ENCODE peak calls at places on chromosomes 6 and 20, in four cellular contexts. O, P, L and X are unnamed samples.

GRCh38 chr20:44218441-44218840 is 7.9 kb upstream of the OSER1 start:
- DNase-seq in P (no peak), L (no peak), O (no peak), X (no peak)

GRCh38 chr6:26312501-26313390 is 52.3 kb upstream of the BTN3A2 start:
- DNase-seq in O (no peak), L (peak), P (peak), X (peak)

GRCh38 chr6:69719602-69720193 is 77.1 kb downstream of the LMBRD1 start:
- DNase-seq in L (peak), O (peak), P (peak), X (no peak)

GRCh38 chr20:56929606-56930005 is 300.5 kb downstream of the TFAP2C start:
- DNase-seq in P (no peak), L (no peak), O (no peak), X (no peak)

GRCh38 chr6:138084904-138085838 is 22.0 kb downstream of the PERP start:
- DNase-seq in O (no peak), P (no peak), L (peak), X (no peak)

GRCh38 chr6:42781546-42781810 is 374 bp upstream of the BICRAL start:
- DNase-seq in L (no peak), P (peak), O (no peak), X (no peak)

GRCh38 chr6:137234505-137234863 is 15.3 kb upstream of the IFNGR1 start:
- DNase-seq in P (no peak), L (no peak), O (no peak), X (no peak)

GRCh38 chr20:24911461-24911860 is 37.6 kb upstream of the CST7 start:
- DNase-seq in P (no peak), L (no peak), O (no peak), X (no peak)

GRCh38 chr6:116564921-116565872 is 6.1 kb upstream of the RWDD1 start:
- DNase-seq in L (no peak), O (no peak), P (no peak), X (no peak)

GRCh38 chr6:139119553-139119952 is 15.3 kb upstream of the HECA start:
- DNase-seq in O (no peak), P (no peak), L (no peak), X (no peak)

GRCh38 chr6:120129228-120129627 is 779.7 kb upstream of the MAN1A1 start:
- DNase-seq in O (no peak), L (no peak), P (no peak), X (no peak)

GRCh38 chr6:53530346-53530745 is 14.6 kb downstream of the GCLC start:
- DNase-seq in P (no peak), O (no peak), L (no peak), X (peak)

GRCh38 chr6:168132531-168133184 is 53.6 kb upstream of the FRMD1 start:
- DNase-seq in P (peak), L (peak), O (peak), X (peak)

GRCh38 chr6:42525132-42525531 is 38.7 kb upstream of the UBR2 start:
- DNase-seq in P (no peak), L (no peak), O (no peak), X (no peak)

GRCh38 chr6:41157323-41157722 is 3.2 kb upstream of the TREML1 start:
- DNase-seq in L (no peak), O (no peak), P (no peak), X (no peak)

DNA sequence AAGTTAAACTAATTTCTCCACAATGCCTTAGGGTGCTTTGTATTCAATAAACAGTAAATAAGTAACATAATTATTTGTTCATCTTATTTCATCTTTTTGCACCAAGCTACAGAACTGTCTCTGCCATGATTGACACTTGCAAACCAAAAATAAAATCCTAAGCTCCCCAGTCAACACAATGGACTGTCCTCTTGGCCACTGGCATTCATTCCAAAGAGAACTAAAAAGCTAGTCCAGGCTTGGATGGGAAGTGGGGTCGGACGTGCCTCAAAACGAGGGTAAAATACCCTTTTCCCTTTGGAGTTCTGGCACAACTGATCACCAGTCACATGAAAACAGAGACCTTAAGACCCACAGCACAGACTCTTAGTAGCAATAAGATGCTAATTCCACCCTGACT is 66.4 kb upstream of the THBS2 start:
- DNase-seq in O (no peak), L (no peak), P (no peak), X (no peak)
- TF ChIP-seq JUN in O (no peak), L (no peak), P (no peak), X (no peak)

DNA sequence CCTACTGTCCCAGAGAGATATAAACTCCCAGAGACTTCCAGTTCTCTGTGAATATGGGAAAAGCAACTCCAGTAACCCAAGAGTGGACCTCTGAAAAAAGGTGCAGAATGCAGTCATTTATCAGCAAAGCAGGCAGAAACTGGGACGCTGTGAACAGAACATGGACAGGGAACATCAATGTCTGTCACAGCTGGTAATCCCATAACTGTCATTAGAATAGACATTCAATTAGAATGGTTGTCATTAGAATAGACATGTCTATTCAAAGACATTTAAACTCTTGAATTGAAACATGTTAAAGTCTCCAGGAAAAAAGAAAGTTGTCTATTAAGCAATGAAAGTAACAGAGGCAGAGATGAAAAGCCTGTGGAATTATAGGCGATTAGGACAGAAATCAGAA is 302.1 kb downstream of the BTBD3 start:
- DNase-seq in P (no peak), O (no peak), L (no peak), X (no peak)
- TF ChIP-seq HMGXB4 in P (no peak), O (no peak), L (no peak), X (no peak)

DNA sequence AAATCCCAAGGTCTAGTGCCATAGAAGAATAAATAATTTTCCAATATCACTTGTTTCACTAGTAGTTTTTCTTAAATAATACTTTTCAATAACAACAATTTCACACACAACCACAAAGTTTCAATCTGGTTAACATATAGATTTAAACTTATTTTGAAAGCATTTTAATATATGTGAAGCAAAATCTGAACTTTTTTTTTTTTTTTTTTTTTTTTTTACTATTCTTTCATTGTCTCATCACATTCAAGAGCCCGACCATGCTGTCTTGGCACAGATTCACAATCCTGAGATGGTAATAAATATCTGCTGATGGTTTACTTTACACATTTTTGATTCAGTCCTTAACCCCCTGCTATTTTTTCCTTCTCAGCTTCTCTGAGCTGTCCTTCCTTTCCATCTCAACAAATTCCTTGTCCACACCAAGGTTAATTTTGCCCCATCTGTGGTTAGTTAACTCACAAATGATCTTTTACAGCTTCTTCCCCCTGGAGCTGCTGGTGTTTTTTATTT is 262.8 kb downstream of the TMEM242 start:
- DNase-seq in O (no peak), P (no peak), L (no peak), X (no peak)
- TF ChIP-seq JUN in O (no peak), P (no peak), L (no peak), X (no peak)

GRCh38 chr6:88734544-88734943 is 228.9 kb downstream of the RNGTT start:
- DNase-seq in L (no peak), P (no peak), O (no peak), X (no peak)

GRCh38 chr6:88725111-88725711 is 238.2 kb downstream of the RNGTT start:
- DNase-seq in L (peak), P (no peak), O (no peak), X (peak)

GRCh38 chr6:88728756-88729155 is 234.7 kb downstream of the RNGTT start:
- DNase-seq in P (no peak), L (no peak), O (no peak), X (peak)

DNA sequence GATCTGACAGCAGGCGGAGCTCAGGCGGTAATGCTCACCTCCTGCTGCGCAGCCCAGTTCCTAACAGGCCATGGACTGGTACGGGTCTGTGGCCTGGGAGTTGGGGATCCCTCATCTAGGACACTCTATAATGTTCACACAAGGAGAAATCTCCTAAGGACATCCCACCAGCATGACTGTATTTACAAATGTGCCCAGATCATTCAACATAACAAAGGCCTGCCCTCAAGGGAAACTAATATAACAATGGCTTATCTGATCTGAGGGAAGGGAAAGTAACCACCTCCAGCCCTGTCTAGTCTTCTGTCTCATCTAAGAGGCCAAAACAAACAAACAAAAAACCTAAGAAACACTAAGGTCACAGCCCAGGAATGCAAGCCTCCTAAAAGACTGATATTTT is 232.8 kb downstream of the RNGTT start:
- DNase-seq in L (no peak), O (peak), P (no peak), X (peak)
- TF ChIP-seq HMGXB4 in L (no peak), O (no peak), P (no peak), X (no peak)

DNA sequence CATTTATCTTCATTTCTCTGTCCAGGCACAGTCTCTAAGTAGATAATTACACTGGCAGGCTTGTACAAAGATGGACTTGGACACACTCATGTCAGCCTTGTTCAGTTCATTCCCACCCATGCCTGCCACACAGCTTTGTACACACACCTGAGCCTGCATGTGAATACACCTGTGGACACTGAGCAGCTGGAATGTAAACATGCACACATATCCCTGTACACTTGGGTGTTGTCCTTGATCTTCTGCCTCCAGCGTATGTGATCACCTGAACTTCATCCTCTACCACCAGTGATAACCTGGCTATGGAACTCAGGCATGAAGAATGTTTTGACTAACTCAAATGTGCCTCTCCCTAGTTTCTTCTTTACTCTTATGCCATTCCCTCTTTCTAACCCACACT is 190.6 kb downstream of the DHX35 start:
- DNase-seq in O (no peak), P (no peak), L (no peak), X (no peak)
- TF ChIP-seq JUN in O (no peak), P (no peak), L (no peak), X (no peak)

GRCh38 chr6:7313505-7314165 is 636 bp upstream of the SSR1 start:
- DNase-seq in O (no peak), L (no peak), P (no peak), X (no peak)

GRCh38 chr6:7311920-7312615 is 931 bp downstream of the SSR1 start:
- DNase-seq in P (no peak), O (no peak), L (peak), X (no peak)

GRCh38 chr6:7312616-7313504 is at the start of gene SSR1:
- DNase-seq in O (peak), L (peak), P (peak), X (peak)

GRCh38 chr6:7309050-7309449 is 3.9 kb downstream of the SSR1 start:
- DNase-seq in L (no peak), P (no peak), O (no peak), X (no peak)

GRCh38 chr6:7311171-7311570 is 1.8 kb downstream of the SSR1 start:
- DNase-seq in P (no peak), O (no peak), L (no peak), X (no peak)
- TF ChIP-seq HMGXB4 in P (no peak), O (no peak), L (no peak), X (no peak)

GRCh38 chr6:31065556-31065955 is 46.8 kb downstream of the C6orf15 start:
- DNase-seq in P (no peak), L (no peak), O (no peak), X (no peak)
- TF ChIP-seq JUN in P (no peak), L (no peak), O (no peak), X (no peak)

DNA sequence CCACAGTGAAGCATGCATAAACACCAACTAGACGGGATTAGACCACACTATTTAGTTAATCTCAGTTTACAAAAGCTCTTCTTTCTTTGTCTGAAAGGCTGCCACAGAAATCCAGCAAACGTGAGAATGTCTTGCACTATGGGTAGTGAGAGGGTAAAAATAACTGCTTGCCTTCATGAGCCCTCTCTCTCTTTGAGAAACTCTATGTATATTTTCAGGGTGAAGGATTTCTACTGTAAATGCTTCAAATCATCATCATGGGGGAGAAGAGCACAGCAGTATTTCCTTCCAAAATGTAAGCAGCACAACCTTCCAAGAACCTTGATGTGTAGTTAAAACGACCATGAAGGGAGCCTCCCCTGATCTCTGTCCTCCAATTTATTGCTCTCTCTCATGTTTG is 141.3 kb upstream of the CENPW start:
- DNase-seq in O (no peak), L (no peak), P (no peak), X (no peak)
- TF ChIP-seq HMGXB4 in O (no peak), L (no peak), P (no peak), X (no peak)

GRCh38 chr6:4647414-4648365 is 128.5 kb upstream of the CDYL start:
- DNase-seq in P (peak), O (peak), L (peak), X (peak)
- TF ChIP-seq JUN in P (no peak), O (peak), L (no peak), X (peak)